ENCODE peak calls at places on chromosomes 5 and 9, in six cellular contexts. G, L, X, J, Y and Q are unnamed samples. For H3K27me3 and H3K4me1, the result is how much of the 10 kb centered on the place peaks cover.

GRCh38 chr5:151327585-151327984 is 19.8 kb downstream of the SLC36A2 start:
- DNase-seq in G (no peak), L (no peak), X (no peak), J (no peak), Y (no peak), Q (no peak)

GRCh38 chr9:110095776-110096175 is 112.2 kb downstream of the C9orf152 start:
- DNase-seq in G (peak), L (no peak), X (no peak), J (peak), Y (no peak), Q (no peak)

GRCh38 chr5:83265318-83265717 is 188.0 kb downstream of the XRCC4 start:
- DNase-seq in G (no peak), L (no peak), X (peak), J (no peak), Y (no peak), Q (no peak)

GRCh38 chr9:79129865-79130480 is 441.8 kb upstream of the TLE4 start:
- DNase-seq in G (peak), L (no peak), X (peak), J (peak), Y (no peak), Q (no peak)

GRCh38 chr5:63963080-63963735 is 963 bp upstream of the HTR1A start:
- DNase-seq in G (peak), L (peak), X (peak), J (peak), Y (no peak), Q (peak)

GRCh38 chr9:16143310-16143709 is 590.5 kb downstream of the CCDC171 start:
- DNase-seq in G (no peak), L (no peak), X (no peak), J (no peak), Y (no peak), Q (no peak)

GRCh38 chr5:124832510-124832909 is 86.1 kb upstream of the ZNF608 start:
- DNase-seq in G (no peak), L (no peak), X (no peak), J (no peak), Y (no peak), Q (no peak)

GRCh38 chr9:32839013-32839442 is 55.7 kb downstream of the TMEM215 start:
- DNase-seq in G (no peak), L (no peak), X (no peak), J (no peak), Y (no peak), Q (no peak)

GRCh38 chr5:141040763-141041426 is 10.3 kb upstream of the PCDHB1 start:
- DNase-seq in G (peak), L (peak), X (peak), J (peak), Y (peak), Q (peak)

GRCh38 chr9:4116708-4117460 is 183.0 kb downstream of the GLIS3 start:
- DNase-seq in G (peak), L (no peak), X (no peak), J (peak), Y (no peak), Q (no peak)

GRCh38 chr9:110784309-110784708 is 115.7 kb downstream of the MUSK start:
- DNase-seq in G (no peak), L (no peak), X (no peak), J (no peak), Y (no peak), Q (no peak)

GRCh38 chr9:16450578-16450977 is 419.9 kb downstream of the BNC2 start:
- DNase-seq in G (no peak), L (no peak), X (no peak), J (no peak), Y (no peak), Q (no peak)

GRCh38 chr9:376115-376514 is 161.4 kb downstream of the DOCK8 start:
- DNase-seq in G (no peak), L (no peak), X (no peak), J (no peak), Y (no peak), Q (no peak)

GRCh38 chr5:113450366-113451328 is 15.9 kb upstream of the TSSK1B start:
- DNase-seq in G (peak), L (no peak), X (no peak), J (peak), Y (no peak), Q (no peak)

GRCh38 chr5:30676223-30676840 is 517.2 kb upstream of the CDH6 start:
- DNase-seq in G (no peak), L (no peak), X (no peak), J (no peak), Y (no peak), Q (no peak)

DNA sequence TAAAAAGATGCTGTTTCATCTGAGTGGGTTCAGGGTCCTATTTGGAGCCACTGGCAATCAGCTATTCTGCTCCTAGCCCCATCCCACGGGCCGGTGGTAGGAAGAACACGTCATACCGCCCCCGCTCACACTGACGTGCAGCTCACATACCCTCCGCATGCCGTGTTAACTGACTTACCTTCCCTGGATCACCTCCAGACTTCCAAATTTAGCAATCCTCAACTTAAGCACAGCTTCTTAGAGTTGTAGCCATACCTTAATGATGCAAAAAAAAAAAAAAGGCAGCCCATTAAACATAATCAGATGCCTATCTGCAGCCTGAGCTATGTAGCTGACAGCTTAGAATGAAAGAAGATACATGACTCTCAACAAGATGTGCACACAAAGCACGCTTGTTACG is 93.1 kb downstream of the IRX2 start:
- DNase-seq in G (no peak), L (peak), X (no peak), J (peak), Y (no peak), Q (no peak)
- H3K27me3 ChIP-seq in G (under half), L (under half), X (under half), J (under half), Y (under half), Q (under half)

GRCh38 chr5:126808619-126809018 is 31.7 kb downstream of the LMNB1 start:
- DNase-seq in G (peak), L (no peak), X (peak), J (peak), Y (no peak), Q (peak)

GRCh38 chr5:126811515-126812198 is 34.7 kb downstream of the LMNB1 start:
- DNase-seq in G (peak), L (no peak), X (no peak), J (peak), Y (no peak), Q (peak)

GRCh38 chr5:126812199-126812570 is 35.2 kb downstream of the LMNB1 start:
- DNase-seq in G (no peak), L (no peak), X (no peak), J (no peak), Y (no peak), Q (no peak)

GRCh38 chr5:126810983-126811382 is 34.0 kb downstream of the LMNB1 start:
- DNase-seq in G (no peak), L (no peak), X (no peak), J (no peak), Y (no peak), Q (no peak)

DNA sequence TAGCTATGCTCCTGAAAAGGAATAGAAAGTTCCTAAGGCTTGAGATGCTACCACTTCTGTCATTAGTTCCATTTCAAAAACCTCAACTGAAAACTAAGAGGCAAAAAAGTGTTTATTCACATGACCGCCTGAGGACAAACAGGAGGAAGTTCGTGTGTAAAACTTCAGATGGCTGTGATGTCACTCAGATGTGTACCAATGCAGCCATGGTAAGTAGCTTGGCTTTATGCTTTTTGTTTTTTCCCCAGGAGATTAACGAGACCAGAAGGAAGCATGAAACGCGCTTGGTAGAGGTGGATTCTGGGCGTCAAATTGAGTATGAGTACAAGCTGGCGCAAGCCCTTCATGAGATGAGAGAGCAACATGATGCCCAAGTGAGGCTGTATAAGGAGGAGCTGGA is 33.0 kb downstream of the LMNB1 start:
- DNase-seq in G (no peak), L (no peak), X (no peak), J (no peak), Y (no peak), Q (no peak)
- H3K4me1 ChIP-seq in G (under half), L (under half), X (under half), J (under half), Y (under half), Q (under half)

DNA sequence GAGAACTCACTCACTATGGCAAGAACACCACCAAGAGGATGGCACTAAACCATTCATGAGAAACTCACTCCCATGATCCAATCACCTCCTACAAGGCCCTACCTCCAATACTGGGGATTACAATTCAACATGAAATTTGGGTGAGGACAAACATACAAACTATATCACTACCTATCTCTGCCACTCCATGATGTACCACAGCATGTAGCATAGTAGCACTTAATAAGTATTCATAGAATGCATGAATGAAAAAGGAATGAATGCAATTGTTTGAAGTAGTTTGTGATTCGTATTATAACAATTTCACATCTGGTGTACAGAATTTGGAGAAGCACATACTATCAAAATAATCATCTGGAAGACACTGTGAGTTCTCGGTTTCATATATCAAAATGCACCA is 27.9 kb upstream of the SLC24A2 start:
- DNase-seq in G (no peak), L (no peak), X (no peak), J (no peak), Y (no peak), Q (no peak)
- H3K4me3 ChIP-seq in G (no peak), L (no peak), X (no peak), J (no peak), Y (no peak), Q (no peak)

DNA sequence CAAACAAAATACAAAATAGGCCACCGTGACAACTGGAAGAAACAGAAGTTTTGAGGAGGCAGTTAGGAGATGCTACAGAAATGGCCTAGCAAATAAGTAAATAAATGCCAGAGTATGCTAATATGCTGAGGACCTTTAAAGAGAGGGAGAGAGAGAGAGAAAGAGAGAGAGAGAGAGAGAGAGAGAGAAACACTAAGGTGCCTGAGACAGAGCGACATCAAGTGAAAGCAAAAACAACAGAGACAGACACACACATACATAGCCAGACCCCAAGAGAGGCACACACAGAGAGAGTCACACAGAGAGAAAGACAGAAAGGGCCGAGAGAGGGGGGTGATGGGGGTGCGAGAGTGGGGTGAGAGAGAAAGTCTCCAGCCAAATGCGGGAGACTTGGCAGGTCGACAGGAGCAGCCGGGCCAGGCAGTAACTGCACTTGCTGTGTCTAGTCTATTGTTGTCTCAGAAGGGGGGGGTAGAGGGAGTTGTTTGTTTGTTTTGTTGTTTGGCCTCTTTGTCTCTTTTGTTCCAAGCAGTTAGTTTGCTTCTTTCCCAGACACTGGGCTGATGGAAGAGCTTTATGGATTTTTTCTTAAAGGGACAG is 30.1 kb upstream of the NFIB start:
- DNase-seq in G (no peak), L (no peak), X (no peak), J (no peak), Y (no peak), Q (no peak)
- H3K27me3 ChIP-seq in G (half or more), L (half or more), X (half or more), J (half or more), Y (under half), Q (under half)

DNA sequence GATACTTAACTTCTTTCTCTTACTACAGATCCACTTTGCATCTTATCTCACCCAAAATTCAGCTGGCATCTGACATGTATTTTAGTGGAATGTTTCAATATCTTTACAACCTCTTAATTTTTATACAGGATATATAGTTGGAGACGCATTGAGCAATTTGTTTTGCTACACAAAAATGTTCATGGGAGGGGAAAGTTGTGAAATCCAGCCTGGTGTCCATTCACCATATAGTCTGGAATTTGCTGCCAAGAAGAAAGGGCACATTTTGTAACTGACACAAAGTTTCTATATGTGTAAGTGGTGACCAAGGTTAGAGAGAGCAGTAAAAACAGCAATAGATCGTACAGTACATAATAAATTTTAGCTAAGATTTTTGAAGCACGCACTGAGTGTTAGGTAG is 14.0 kb upstream of the CHD1 start:
- DNase-seq in G (peak), L (no peak), X (no peak), J (peak), Y (no peak), Q (no peak)
- H3K4me1 ChIP-seq in G (under half), L (under half), X (under half), J (under half), Y (under half), Q (under half)

GRCh38 chr5:107428303-107428761 is 242.4 kb downstream of the EFNA5 start:
- DNase-seq in G (peak), L (no peak), X (no peak), J (no peak), Y (no peak), Q (no peak)
- H3K4me3 ChIP-seq in G (no peak), L (no peak), X (no peak), J (no peak), Y (no peak), Q (no peak)

DNA sequence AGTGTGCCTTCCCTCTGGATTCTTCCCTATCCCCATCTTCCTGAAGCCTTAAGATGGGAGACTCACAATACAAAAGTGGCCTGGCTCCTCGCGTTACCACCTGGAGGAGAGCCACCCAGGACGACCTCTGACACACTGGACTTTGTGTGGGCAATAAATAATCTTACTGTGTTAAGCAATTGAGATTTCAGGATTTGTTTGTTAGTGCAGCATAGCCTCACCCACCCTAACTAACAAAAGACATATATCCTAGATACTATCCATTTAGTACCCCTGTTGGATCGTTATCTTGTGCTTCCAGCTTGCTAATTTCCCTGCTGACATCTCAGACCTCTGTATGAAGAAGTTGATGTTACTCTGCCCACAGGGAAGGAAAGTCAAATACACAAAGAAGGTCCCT is 7.9 kb downstream of the GABBR2 start:
- DNase-seq in G (no peak), L (no peak), X (no peak), J (no peak), Y (no peak), Q (no peak)
- H3K27me3 ChIP-seq in G (half or more), L (under half), X (under half), J (under half), Y (under half), Q (under half)

DNA sequence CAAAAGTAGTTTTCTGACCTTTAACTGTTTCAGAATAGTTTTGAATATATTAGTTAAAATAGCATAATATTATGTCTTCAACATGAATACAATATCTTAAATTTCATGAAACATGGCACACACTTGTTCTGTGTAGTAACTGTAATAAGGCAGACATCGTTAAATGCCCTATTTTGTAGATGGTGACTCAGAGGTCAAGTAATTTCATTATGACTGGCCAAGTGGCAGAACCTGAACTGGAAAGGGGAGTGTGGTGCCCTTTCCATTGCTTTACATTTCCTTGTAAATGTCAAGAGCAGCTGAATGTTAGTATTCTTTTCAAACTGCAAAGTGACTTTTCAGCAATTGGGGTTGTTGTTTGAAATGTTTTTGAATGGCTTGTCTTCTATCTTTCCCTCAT is 201.2 kb upstream of the CDKN2B start:
- DNase-seq in G (no peak), L (no peak), X (no peak), J (peak), Y (no peak), Q (no peak)
- H3K4me1 ChIP-seq in G (under half), L (half or more), X (under half), J (half or more), Y (under half), Q (under half)

GRCh38 chr5:103498211-103498610 is 64.4 kb downstream of the NUDT12 start:
- DNase-seq in G (no peak), L (no peak), X (no peak), J (no peak), Y (no peak), Q (no peak)

GRCh38 chr5:103497782-103498181 is 64.8 kb downstream of the NUDT12 start:
- DNase-seq in G (no peak), L (no peak), X (no peak), J (no peak), Y (no peak), Q (no peak)

GRCh38 chr5:103498800-103499199 is 63.8 kb downstream of the NUDT12 start:
- DNase-seq in G (no peak), L (no peak), X (no peak), J (no peak), Y (no peak), Q (no peak)

GRCh38 chr5:103502651-103503050 is 59.9 kb downstream of the NUDT12 start:
- DNase-seq in G (peak), L (no peak), X (no peak), J (no peak), Y (no peak), Q (no peak)

GRCh38 chr5:103499236-103499635 is 63.4 kb downstream of the NUDT12 start:
- DNase-seq in G (no peak), L (no peak), X (no peak), J (no peak), Y (no peak), Q (no peak)
- H3K4me3 ChIP-seq in G (no peak), L (no peak), X (no peak), J (no peak), Y (no peak), Q (no peak)

GRCh38 chr9:126986506-126986951 is 71.9 kb downstream of the RALGPS1 start:
- DNase-seq in G (no peak), L (peak), X (peak), J (peak), Y (no peak), Q (peak)
- H3K27me3 ChIP-seq in G (under half), L (under half), X (under half), J (under half), Y (under half), Q (under half)